ENCODE peak calls at places on chromosomes 4 and X, in four cellular contexts. S is B cell, E is pancreas, L is LNCaP clone FGC. C is an unnamed sample.

GRCh38 chrX:1274786-1275185 is 6.2 kb downstream of the CSF2RA start:
- DNase-seq in E (no peak), L (no peak), S (no peak), C (no peak)

GRCh38 chrX:140034916-140035315 is 69.6 kb upstream of the CXorf66 start:
- DNase-seq in S (no peak), E (no peak), L (no peak), C (no peak)

GRCh38 chr4:157713342-157713741 is 459.5 kb downstream of the GASK1B start:
- DNase-seq in E (no peak), L (no peak), S (no peak), C (no peak)

GRCh38 chrX:32137525-32137924 is 1065.7 kb upstream of the FTHL17 start:
- DNase-seq in S (no peak), L (no peak), E (no peak), C (no peak)

GRCh38 chr4:148182230-148182928 is 259.8 kb downstream of the NR3C2 start:
- DNase-seq in L (no peak), E (no peak), S (no peak), C (no peak)

GRCh38 chr4:105329081-105329480 is 144.8 kb downstream of the PPA2 start:
- DNase-seq in S (no peak), E (no peak), L (no peak), C (no peak)

GRCh38 chr4:100174985-100175383 is 15.3 kb downstream of the DDIT4L start:
- DNase-seq in S (no peak), E (no peak), L (no peak), C (no peak)

GRCh38 chr4:184028571-184028996 is 123.5 kb downstream of the STOX2 start:
- DNase-seq in E (no peak), S (no peak), L (no peak), C (no peak)

GRCh38 chrX:2645563-2645962 is 45.5 kb upstream of the CD99 start:
- DNase-seq in L (no peak), S (no peak), E (no peak), C (no peak)

GRCh38 chrX:96002401-96002800 is 682.2 kb upstream of the DIAPH2 start:
- DNase-seq in L (no peak), S (no peak), E (no peak), C (no peak)

GRCh38 chr4:184732126-184732525 is 1.8 kb downstream of the CENPU start:
- DNase-seq in E (no peak), L (peak), S (no peak), C (no peak)

GRCh38 chrX:140712413-140713173 is 3.0 kb downstream of the LINC00632 start:
- DNase-seq in L (no peak), S (no peak), E (peak), C (no peak)

GRCh38 chrX:56759736-56760409 is 30.8 kb downstream of the NBDY start:
- DNase-seq in E (peak), S (no peak), L (no peak), C (no peak)

GRCh38 chr4:7828011-7828720 is 111.5 kb downstream of the AFAP1 start:
- DNase-seq in L (no peak), E (no peak), S (no peak), C (peak)

GRCh38 chrX:118226060-118226428 is 109.4 kb upstream of the KLHL13 start:
- DNase-seq in S (no peak), E (no peak), L (no peak), C (peak)

GRCh38 chr4:101831816-101832215 is 41.3 kb downstream of the BANK1 start:
- DNase-seq in L (no peak), E (no peak), S (no peak), C (no peak)

GRCh38 chr4:173935622-173936405 is 347.7 kb downstream of the FBXO8 start:
- DNase-seq in E (no peak), L (no peak), S (no peak), C (no peak)

GRCh38 chr4:78778530-78778929 is 2.4 kb downstream of the BMP2K start:
- DNase-seq in S (no peak), L (no peak), E (no peak), C (no peak)

GRCh38 chr4:95998311-95998710 is 158.4 kb downstream of the PDHA2 start:
- DNase-seq in S (no peak), L (no peak), E (no peak), C (no peak)

GRCh38 chrX:3788494-3789233 is 75.2 kb upstream of the PRKX start:
- DNase-seq in L (no peak), E (no peak), S (no peak), C (no peak)

GRCh38 chr4:122739174-122739573 is 6.7 kb downstream of the BBS12 start:
- DNase-seq in E (no peak), S (no peak), L (no peak), C (no peak)

GRCh38 chr4:1568855-1569460 is 115.2 kb downstream of the FAM53A start:
- DNase-seq in E (peak), S (no peak), L (no peak), C (no peak)

GRCh38 chr4:109113511-109113910 is 188.9 kb downstream of the COL25A1 start:
- DNase-seq in L (no peak), E (no peak), S (no peak), C (no peak)

GRCh38 chrX:11261260-11261659 is 32.0 kb upstream of the AMELX start:
- DNase-seq in E (no peak), L (no peak), S (no peak), C (no peak)

GRCh38 chr4:13711233-13711775 is 83.8 kb upstream of the BOD1L1 start:
- DNase-seq in L (no peak), E (no peak), S (no peak), C (no peak)

GRCh38 chrX:13898084-13898483 is 81.2 kb upstream of the GPM6B start:
- DNase-seq in L (no peak), E (no peak), S (no peak), C (peak)
- TF ChIP-seq CTCF in L (peak), E (no peak), S (no peak), C (peak)

GRCh38 chrX:123450217-123450616 is 266.1 kb downstream of the GRIA3 start:
- DNase-seq in L (no peak), S (no peak), E (no peak), C (peak)
- TF ChIP-seq CTCF in L (peak), S (no peak), E (no peak), C (peak)

DNA sequence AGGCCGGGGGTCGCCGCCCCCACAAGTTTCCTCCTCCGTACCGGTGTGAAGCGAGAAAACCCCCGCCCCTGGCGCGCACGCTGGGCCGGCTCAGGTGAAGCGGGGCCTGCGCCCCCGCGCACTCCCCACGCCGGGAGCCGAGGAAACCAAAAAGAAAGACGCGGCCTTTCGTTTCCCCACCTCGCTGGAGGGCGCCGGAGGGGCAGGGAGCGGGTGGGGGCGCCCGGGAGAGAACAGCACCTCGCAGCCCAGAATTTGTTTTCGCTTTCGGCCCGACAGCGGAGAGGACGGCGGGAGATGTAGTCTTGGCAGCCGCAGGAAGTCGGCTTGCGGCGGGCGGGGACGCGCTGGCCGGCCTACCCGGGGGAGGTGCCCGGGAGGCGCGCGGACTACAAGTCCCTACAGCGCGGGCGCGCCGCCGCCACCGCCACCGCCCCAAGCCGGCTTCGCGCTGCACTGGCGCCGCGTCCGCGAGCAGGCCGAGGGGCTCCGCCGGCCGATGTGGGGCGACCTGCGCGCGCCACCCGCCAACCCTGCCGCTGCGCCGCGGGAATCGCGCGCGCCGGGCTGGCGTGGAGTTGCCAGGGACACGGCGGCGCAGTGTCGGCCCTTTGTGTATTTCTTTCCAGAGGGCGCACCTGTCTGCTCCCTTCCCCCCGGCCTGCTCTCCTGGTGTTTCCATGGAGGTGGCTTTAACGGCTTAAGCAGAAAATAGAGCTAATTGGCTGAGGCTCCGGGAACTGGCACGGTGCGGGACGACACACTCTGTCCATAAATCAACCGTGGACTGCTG is at the start of gene OTUD4:
- DNase-seq in L (peak), S (peak), E (peak), C (peak)
- TF ChIP-seq CTCF in L (peak), S (peak), E (no peak), C (no peak)

DNA sequence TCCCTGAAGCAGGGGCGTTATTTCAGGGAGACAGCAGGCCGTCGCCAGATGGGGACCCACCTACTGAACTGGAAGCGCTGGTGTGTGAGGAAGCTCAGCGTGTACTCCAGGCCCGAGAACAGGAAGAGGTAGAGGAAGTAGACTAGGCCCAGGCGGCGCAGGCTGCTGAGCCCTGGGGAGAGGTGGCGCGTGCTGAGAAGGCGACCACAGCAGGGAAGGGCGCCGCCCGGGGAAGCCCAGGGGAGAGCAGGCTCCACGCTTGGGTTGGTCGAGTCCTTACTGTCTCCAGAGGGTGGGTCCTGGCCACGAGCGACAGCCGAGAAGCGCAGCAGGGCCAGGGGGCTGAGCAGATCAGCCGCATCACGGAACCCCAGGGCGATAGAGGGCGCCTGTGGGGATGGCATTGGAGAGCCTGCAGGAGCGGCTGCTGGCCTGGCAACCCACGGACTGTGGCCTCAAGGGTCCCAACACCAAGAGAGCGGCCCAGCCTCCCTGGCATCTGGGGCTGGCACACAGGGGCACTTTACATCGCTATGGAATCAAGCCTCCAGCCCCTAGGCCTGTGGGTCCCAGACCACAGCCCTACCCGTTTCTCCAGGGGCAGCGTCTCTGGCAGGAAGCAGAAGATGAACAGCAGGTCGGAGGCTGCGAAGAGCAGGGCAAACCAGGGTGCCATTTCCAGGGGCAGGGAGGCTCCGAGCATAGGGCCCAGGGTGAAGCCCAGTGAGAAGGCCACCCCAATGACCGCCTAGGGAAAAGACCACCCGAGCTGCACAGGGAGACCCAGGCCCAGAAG is 31.2 kb downstream of the NOP14 start:
- DNase-seq in E (peak), L (no peak), S (peak), C (peak)
- TF ChIP-seq CTCF in E (no peak), L (no peak), S (peak), C (peak)

GRCh38 chrX:102067966-102068723 is 57.3 kb upstream of the TCEAL2 start:
- DNase-seq in S (no peak), L (no peak), E (no peak), C (no peak)
- TF ChIP-seq CTCF in S (peak), L (peak), E (no peak), C (peak)

GRCh38 chrX:48606091-48606490 is 8.8 kb downstream of the WDR13 start:
- DNase-seq in L (no peak), S (no peak), E (no peak), C (no peak)
- TF ChIP-seq CTCF in L (no peak), S (no peak), E (no peak), C (no peak)

GRCh38 chr4:87649980-87650379 is at the start of gene DMP1:
- DNase-seq in E (no peak), L (no peak), S (no peak), C (no peak)

GRCh38 chr4:87644286-87644685 is 5.8 kb upstream of the DMP1 start:
- DNase-seq in S (no peak), E (no peak), L (no peak), C (no peak)
- TF ChIP-seq CTCF in S (no peak), E (no peak), L (no peak), C (no peak)

C was measured in GM20000.